ENCODE peak calls at places on chromosomes 1 and 21, in six cellular contexts. W is left ventricle myocardium inferior; J is naive thymus-derived CD4-positive, alpha-beta T cell; T is pancreas; V is dorsolateral prefrontal cortex; R is fibroblast of lung. Y is an unnamed sample.

GRCh38 chr1:235834620-235835019 is 32.1 kb downstream of the LYST start:
- DNase-seq in V (no peak), W (no peak), J (no peak), T (no peak), R (no peak), Y (no peak)

GRCh38 chr1:19257178-19257914 is 5.7 kb downstream of the MRTO4 start:
- DNase-seq in R (no peak), J (no peak), V (no peak), T (no peak), W (no peak), Y (no peak)

GRCh38 chr1:33429332-33429731 is 1.6 kb downstream of the PHC2 start:
- DNase-seq in R (no peak), V (no peak), J (no peak), T (no peak), W (no peak), Y (no peak)

GRCh38 chr1:115364044-115364775 is 26.2 kb upstream of the NGF start:
- DNase-seq in V (no peak), R (peak), J (no peak), W (no peak), T (no peak), Y (no peak)

GRCh38 chr1:53330819-53331218 is 2.9 kb upstream of the LRP8 start:
- DNase-seq in V (peak), R (no peak), W (no peak), T (peak), J (no peak), Y (no peak)

GRCh38 chr21:10627316-10627863 is 106.0 kb downstream of the TPTE start:
- DNase-seq in V (no peak), W (no peak), T (peak), J (no peak), R (no peak), Y (no peak)

GRCh38 chr1:115475252-115475651 is 137.2 kb upstream of the NGF start:
- DNase-seq in W (no peak), J (no peak), R (no peak), V (no peak), T (no peak), Y (no peak)

GRCh38 chr1:34709547-34709946 is 45.3 kb upstream of the GJB5 start:
- DNase-seq in R (no peak), V (no peak), W (no peak), T (no peak), J (no peak), Y (no peak)

GRCh38 chr1:50822035-50822776 is 137.9 kb downstream of the FAF1 start:
- DNase-seq in T (no peak), W (no peak), V (no peak), J (no peak), R (no peak), Y (no peak)

GRCh38 chr1:116879478-116880133 is 30.1 kb upstream of the PTGFRN start:
- DNase-seq in W (no peak), J (no peak), V (no peak), R (no peak), T (peak), Y (no peak)

GRCh38 chr1:199727682-199728081 is 299.8 kb upstream of the NR5A2 start:
- DNase-seq in J (no peak), V (no peak), R (no peak), W (no peak), T (no peak), Y (no peak)

GRCh38 chr1:112618114-112618720 is 724 bp downstream of the ST7L start:
- DNase-seq in J (peak), R (peak), T (no peak), W (no peak), V (no peak), Y (no peak)

GRCh38 chr1:147781056-147781471 is 20.7 kb upstream of the GJA5 start:
- DNase-seq in W (no peak), V (no peak), T (no peak), R (no peak), J (no peak), Y (no peak)

GRCh38 chr1:183589384-183589783 is 875 bp downstream of the NCF2 start:
- DNase-seq in W (no peak), J (no peak), T (no peak), V (no peak), R (no peak), Y (no peak)

GRCh38 chr1:192807221-192807967 is 1.4 kb upstream of the RGS2 start:
- DNase-seq in T (no peak), R (peak), W (no peak), V (no peak), J (no peak), Y (peak)

GRCh38 chr1:178727014-178727895 is 2.2 kb downstream of the RALGPS2 start:
- DNase-seq in W (no peak), T (no peak), V (no peak), R (peak), J (no peak), Y (no peak)

GRCh38 chr1:151756291-151756690 is 7.0 kb downstream of the MRPL9 start:
- DNase-seq in W (no peak), T (no peak), J (no peak), V (no peak), R (peak), Y (no peak)

GRCh38 chr1:41423511-41424191 is 60.8 kb downstream of the EDN2 start:
- DNase-seq in V (no peak), J (no peak), R (no peak), W (peak), T (peak), Y (no peak)

GRCh38 chr1:162605225-162605927 is 26.9 kb upstream of the DDR2 start:
- DNase-seq in R (peak), T (no peak), V (no peak), W (no peak), J (no peak), Y (no peak)

GRCh38 chr1:14282583-14283186 is 315.8 kb upstream of the KAZN start:
- DNase-seq in T (no peak), R (no peak), W (no peak), J (no peak), V (no peak), Y (no peak)

GRCh38 chr1:193479187-193479586 is 292.8 kb upstream of the B3GALT2 start:
- DNase-seq in V (no peak), R (no peak), T (no peak), W (no peak), J (peak), Y (no peak)

GRCh38 chr1:233790662-233791371 is 113.7 kb upstream of the SLC35F3 start:
- DNase-seq in V (no peak), T (no peak), W (no peak), J (peak), R (peak), Y (no peak)

GRCh38 chr1:161359316-161359715 is 8.4 kb downstream of the CFAP126 start:
- DNase-seq in T (no peak), J (no peak), R (no peak), W (no peak), V (no peak), Y (no peak)

GRCh38 chr1:155093938-155094621 is 15.4 kb downstream of the EFNA3 start:
- DNase-seq in T (no peak), V (peak), J (peak), W (no peak), R (peak), Y (peak)

GRCh38 chr1:41713557-41714327 is 205.0 kb downstream of the HIVEP3 start:
- DNase-seq in T (no peak), W (no peak), V (no peak), J (no peak), R (peak), Y (no peak)

GRCh38 chr1:32652244-32652962 is 1.4 kb downstream of the RBBP4 start:
- DNase-seq in W (no peak), T (no peak), V (no peak), R (no peak), J (no peak), Y (no peak)

GRCh38 chr1:173920868-173921267 is 3.7 kb upstream of the SERPINC1 start:
- DNase-seq in W (no peak), R (no peak), V (no peak), J (no peak), T (no peak), Y (no peak)

GRCh38 chr1:37484325-37485051 is 10.1 kb downstream of the ZC3H12A start:
- DNase-seq in J (no peak), V (no peak), R (no peak), W (no peak), T (no peak), Y (no peak)
- H3K27ac ChIP-seq in J (peak), V (no peak), R (no peak), W (peak), T (peak), Y (no peak)

GRCh38 chr1:39563669-39564068 is 12.9 kb downstream of the PABPC4 start:
- DNase-seq in R (no peak), J (no peak), V (no peak), W (no peak), T (no peak), Y (no peak)
- H3K27ac ChIP-seq in R (no peak), J (no peak), V (no peak), W (no peak), T (no peak), Y (no peak)

GRCh38 chr1:58870298-58870676 is 86.4 kb upstream of the JUN start:
- DNase-seq in J (no peak), T (no peak), W (no peak), V (no peak), R (no peak), Y (no peak)

GRCh38 chr1:58864654-58865053 is 80.8 kb upstream of the JUN start:
- DNase-seq in R (no peak), T (no peak), W (no peak), V (no peak), J (no peak), Y (no peak)

GRCh38 chr1:58874327-58874726 is 90.5 kb upstream of the JUN start:
- DNase-seq in W (no peak), V (no peak), J (no peak), T (no peak), R (no peak), Y (no peak)

GRCh38 chr1:58866578-58866977 is 82.7 kb upstream of the JUN start:
- DNase-seq in W (no peak), J (no peak), R (no peak), V (no peak), T (no peak), Y (no peak)

GRCh38 chr1:58869638-58870297 is 85.9 kb upstream of the JUN start:
- DNase-seq in J (no peak), V (no peak), R (no peak), W (no peak), T (no peak), Y (no peak)
- H3K27ac ChIP-seq in J (no peak), V (no peak), R (no peak), W (no peak), T (no peak), Y (no peak)

GRCh38 chr1:94284481-94284880 is 47.1 kb upstream of the ARHGAP29 start:
- DNase-seq in V (no peak), R (peak), T (no peak), J (no peak), W (no peak), Y (no peak)
- H3K27ac ChIP-seq in V (no peak), R (peak), T (no peak), J (no peak), W (no peak), Y (no peak)

DNA sequence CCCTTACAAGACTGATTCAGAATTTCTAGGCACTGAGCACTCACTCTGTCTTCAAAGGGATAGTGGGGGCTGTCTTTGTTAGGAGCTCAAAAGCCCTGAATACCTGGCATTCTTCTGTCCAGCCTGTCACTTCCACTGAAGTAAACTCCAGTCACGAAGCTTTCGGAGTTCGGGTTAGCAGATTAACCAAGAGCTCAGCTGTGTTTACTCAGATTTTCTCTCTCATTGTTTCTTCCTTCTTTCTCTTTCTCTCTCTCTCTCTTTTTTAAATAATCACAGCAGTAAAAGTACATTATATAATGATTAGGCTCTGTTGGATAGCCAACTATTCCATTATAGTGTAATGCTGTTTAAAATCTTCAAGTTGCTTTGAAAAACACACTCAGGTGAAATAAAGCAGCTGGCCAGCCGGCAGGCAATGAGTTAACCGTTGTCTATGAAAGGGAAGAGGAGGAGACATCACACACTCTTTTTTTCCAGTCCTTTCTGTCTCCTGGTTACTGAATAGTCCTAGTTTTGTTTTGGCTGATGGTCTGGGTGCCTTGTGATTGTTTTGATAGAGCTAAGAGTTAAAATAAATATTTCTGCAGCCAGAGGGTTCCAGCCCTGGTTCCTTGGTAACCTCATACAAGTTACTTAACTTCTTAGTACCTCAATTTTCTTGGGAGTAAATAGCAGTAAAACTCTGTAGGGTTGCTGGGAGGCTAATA is 89.8 kb downstream of the ADSS2 start:
- DNase-seq in V (no peak), R (peak), J (no peak), W (no peak), T (no peak), Y (no peak)
- H3K27ac ChIP-seq in V (no peak), R (peak), J (no peak), W (no peak), T (no peak), Y (peak)

GRCh38 chr1:20492751-20493150 is 6.7 kb upstream of the CAMK2N1 start:
- DNase-seq in J (no peak), V (no peak), W (no peak), T (no peak), R (no peak), Y (no peak)
- H3K27ac ChIP-seq in J (no peak), V (peak), W (peak), T (no peak), R (no peak), Y (no peak)

GRCh38 chr1:21640653-21641052 is 28.5 kb downstream of the RAP1GAP start:
- DNase-seq in J (no peak), T (no peak), V (no peak), R (no peak), W (no peak), Y (no peak)
- H3K27ac ChIP-seq in J (no peak), T (peak), V (no peak), R (no peak), W (no peak), Y (no peak)

DNA sequence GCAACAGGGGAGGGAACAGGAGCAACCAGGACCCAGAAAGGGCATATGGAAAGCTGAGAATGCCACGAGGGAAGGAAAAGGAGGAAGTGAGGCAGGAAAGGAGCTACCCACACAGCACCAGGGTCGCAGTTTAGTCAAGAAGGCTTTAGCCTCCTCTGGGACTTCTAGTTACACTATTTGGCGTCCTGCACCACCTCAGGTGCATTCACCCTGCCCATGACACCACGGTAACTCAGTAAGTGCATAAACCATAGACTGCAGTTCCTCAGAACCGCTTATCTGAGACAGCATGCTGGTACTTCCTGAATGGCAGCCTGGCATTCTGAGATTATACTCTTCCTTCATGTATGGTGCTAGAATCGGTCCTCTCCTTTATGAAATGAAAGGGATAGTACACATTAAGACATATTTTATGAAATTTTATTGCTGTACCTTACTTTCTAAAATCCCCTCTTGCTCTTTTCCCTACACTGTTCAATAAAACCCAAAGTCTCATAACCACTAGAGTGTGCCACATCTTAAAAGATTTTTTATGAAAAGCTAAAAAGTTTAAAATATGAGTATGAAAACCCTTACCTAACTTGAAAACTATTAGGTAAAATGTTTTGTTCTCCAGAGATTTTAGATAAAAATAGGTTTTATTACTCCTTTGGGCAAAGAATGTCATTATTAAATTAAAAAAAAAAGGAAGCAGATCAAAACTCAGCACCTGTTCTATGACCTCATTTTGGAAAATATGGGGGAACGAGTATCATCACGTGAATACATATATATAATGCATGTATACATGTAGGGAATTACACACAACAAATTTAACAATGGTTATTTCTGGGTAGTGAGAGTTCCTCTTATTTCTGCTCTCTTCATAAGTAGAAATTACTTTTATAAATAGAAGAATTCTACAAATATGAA is 67.3 kb downstream of the VAV3 start:
- DNase-seq in R (no peak), V (no peak), J (peak), W (no peak), T (no peak), Y (no peak)
- H3K27ac ChIP-seq in R (no peak), V (no peak), J (no peak), W (no peak), T (no peak), Y (no peak)

GRCh38 chr1:201606581-201606980 is 67.7 kb downstream of the NAV1 start:
- DNase-seq in J (no peak), R (no peak), T (no peak), V (no peak), W (no peak), Y (no peak)

GRCh38 chr1:201602413-201603265 is 63.7 kb downstream of the NAV1 start:
- DNase-seq in V (no peak), J (no peak), W (no peak), R (peak), T (no peak), Y (no peak)

GRCh38 chr1:201606096-201606495 is 67.2 kb downstream of the NAV1 start:
- DNase-seq in V (no peak), J (no peak), R (no peak), T (no peak), W (no peak), Y (no peak)

GRCh38 chr1:201605385-201605747 is 66.4 kb downstream of the NAV1 start:
- DNase-seq in T (no peak), V (no peak), W (no peak), R (no peak), J (no peak), Y (no peak)

GRCh38 chr1:201603613-201604232 is 64.8 kb downstream of the NAV1 start:
- DNase-seq in T (no peak), V (no peak), J (no peak), W (no peak), R (no peak), Y (no peak)
- H3K27ac ChIP-seq in T (no peak), V (no peak), J (no peak), W (no peak), R (peak), Y (no peak)

GRCh38 chr21:42350271-42350885 is 416 bp downstream of the TFF2 start:
- DNase-seq in R (no peak), W (no peak), T (no peak), J (no peak), V (no peak), Y (no peak)

GRCh38 chr21:42349420-42350075 is 1.2 kb downstream of the TFF2 start:
- DNase-seq in R (no peak), W (no peak), J (no peak), V (no peak), T (no peak), Y (no peak)

GRCh38 chr21:42351626-42352432 is 1.0 kb upstream of the TFF2 start:
- DNase-seq in V (no peak), W (no peak), R (no peak), J (no peak), T (no peak), Y (no peak)

GRCh38 chr21:42352433-42353095 is 1.8 kb upstream of the TFF2 start:
- DNase-seq in V (no peak), W (no peak), J (no peak), T (no peak), R (no peak), Y (no peak)

DNA sequence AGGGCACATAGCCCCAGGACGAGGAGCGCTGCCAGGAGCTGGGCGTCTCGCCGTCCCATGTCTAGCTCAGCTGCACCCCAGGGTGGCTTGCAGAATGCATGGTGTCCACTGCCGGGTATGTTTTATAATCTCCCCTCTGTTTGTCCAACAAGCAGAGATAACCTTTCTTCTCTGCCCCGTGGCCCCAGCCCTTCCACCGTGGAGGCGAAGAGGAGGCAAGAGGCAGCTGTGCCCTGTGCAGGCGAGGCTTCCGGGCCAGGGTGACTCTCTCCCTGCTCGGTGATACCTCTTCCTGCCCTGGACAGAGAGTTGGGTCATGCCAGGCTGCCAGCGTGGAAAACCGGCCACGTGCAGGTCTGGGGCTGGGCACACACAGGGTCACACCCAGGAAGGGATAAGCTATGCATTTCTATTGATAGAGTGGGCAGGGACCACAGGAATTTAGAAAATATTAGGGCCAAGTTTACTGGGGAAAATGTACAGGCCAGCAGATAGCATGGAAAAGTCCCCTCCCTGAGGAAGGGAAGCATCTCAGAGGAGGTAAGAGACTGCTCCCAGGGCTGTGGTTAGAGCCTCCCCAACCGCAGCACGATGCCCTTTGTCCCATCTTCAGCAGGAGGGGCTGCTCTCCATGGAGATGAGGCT is at the start of gene TFF2:
- DNase-seq in W (no peak), V (no peak), R (no peak), T (no peak), J (no peak), Y (no peak)
- H3K27ac ChIP-seq in W (no peak), V (no peak), R (no peak), T (no peak), J (no peak), Y (no peak)